ENCODE peak calls at places on chromosomes 6 and 20, in seven cellular contexts. N is IMR-90; G is ecto neural progenitor cell; S is sciatic nerve; E is uterus; U is stimulated activated naive CD4-positive, alpha-beta T cell; D is activated CD4-positive, alpha-beta T cell treated with anti-CD3 and anti-CD28 coated beads, Interleukin-2, amount 10 ng/mL, durations not matched to agents 7 days and 5 days. V is an unnamed sample.

GRCh38 chr6:32785781-32786533 is 22.6 kb upstream of the HLA-DQB2 start:
- DNase-seq in N (peak), G (peak), S (no peak), E (peak), U (peak), D (peak), V (no peak)

GRCh38 chr20:45968801-45969711 is 2.9 kb downstream of the ZNF335 start:
- DNase-seq in N (peak), G (no peak), S (peak), E (no peak), U (no peak), D (no peak), V (peak)

GRCh38 chr6:139166238-139166955 is 31.5 kb downstream of the HECA start:
- DNase-seq in N (no peak), G (no peak), S (no peak), E (no peak), U (no peak), D (no peak), V (no peak)

GRCh38 chr6:8525370-8525769 is 90.0 kb upstream of the SLC35B3 start:
- DNase-seq in N (no peak), G (no peak), S (no peak), E (no peak), U (no peak), D (no peak), V (no peak)

GRCh38 chr20:37394543-37395410 is 48.8 kb downstream of the SRC start:
- DNase-seq in N (no peak), G (no peak), S (no peak), E (no peak), U (no peak), D (no peak), V (no peak)

GRCh38 chr6:65182681-65183080 is 524.3 kb downstream of the EYS start:
- DNase-seq in N (peak), G (no peak), S (no peak), E (no peak), U (no peak), D (no peak), V (no peak)

GRCh38 chr6:90123796-90124195 is 172.8 kb downstream of the BACH2 start:
- DNase-seq in N (peak), G (no peak), S (no peak), E (no peak), U (no peak), D (no peak), V (no peak)

GRCh38 chr6:111898452-111898851 is 25.2 kb upstream of the FYN start:
- DNase-seq in N (no peak), G (peak), S (no peak), E (no peak), U (no peak), D (no peak), V (no peak)

GRCh38 chr20:51570755-51571469 is 28.4 kb upstream of the NFATC2 start:
- DNase-seq in N (peak), G (no peak), S (peak), E (no peak), U (no peak), D (no peak), V (peak)

GRCh38 chr6:102853249-102853955 is 1459.9 kb downstream of the GRIK2 start:
- DNase-seq in N (no peak), G (no peak), S (no peak), E (no peak), U (no peak), D (no peak), V (no peak)

GRCh38 chr6:19999319-20000191 is 162.4 kb downstream of the ID4 start:
- DNase-seq in N (peak), G (no peak), S (no peak), E (no peak), U (no peak), D (peak), V (no peak)

GRCh38 chr6:51303313-51303712 is 484.6 kb downstream of the TFAP2B start:
- DNase-seq in N (no peak), G (no peak), S (no peak), E (no peak), U (no peak), D (no peak), V (no peak)

GRCh38 chr6:119493980-119494379 is 144.4 kb upstream of the MAN1A1 start:
- DNase-seq in N (no peak), G (no peak), S (no peak), E (no peak), U (no peak), D (no peak), V (no peak)

GRCh38 chr6:169376458-169376857 is 122.8 kb upstream of the THBS2 start:
- DNase-seq in N (no peak), G (no peak), S (no peak), E (no peak), U (no peak), D (no peak), V (no peak)

GRCh38 chr6:16318538-16318937 is 80.2 kb downstream of the GMPR start:
- DNase-seq in N (peak), G (no peak), S (peak), E (peak), U (no peak), D (no peak), V (peak)

GRCh38 chr6:36615018-36615761 is 21.0 kb downstream of the SRSF3 start:
- DNase-seq in N (peak), G (no peak), S (peak), E (peak), U (peak), D (peak), V (peak)

GRCh38 chr6:141521440-141521839 is 611.3 kb upstream of the GJE1 start:
- DNase-seq in N (peak), G (no peak), S (no peak), E (no peak), U (no peak), D (no peak), V (no peak)

GRCh38 chr6:102679844-102680243 is 1286.3 kb downstream of the GRIK2 start:
- DNase-seq in N (no peak), G (no peak), S (no peak), E (no peak), U (no peak), D (no peak), V (no peak)

GRCh38 chr6:66103354-66103753 is 396.3 kb upstream of the EYS start:
- DNase-seq in N (no peak), G (no peak), S (no peak), E (no peak), U (no peak), D (no peak), V (no peak)

GRCh38 chr20:13580725-13581124 is 58.0 kb downstream of the TASP1 start:
- DNase-seq in N (no peak), G (no peak), S (no peak), E (no peak), U (no peak), D (no peak), V (no peak)

GRCh38 chr6:33314515-33314942 is 651 bp upstream of the TAPBP start:
- DNase-seq in N (peak), G (no peak), S (peak), E (peak), U (peak), D (peak), V (peak)

GRCh38 chr20:59120491-59120890 is 43.1 kb upstream of the ZNF831 start:
- DNase-seq in N (no peak), G (no peak), S (no peak), E (no peak), U (peak), D (peak), V (no peak)

GRCh38 chr20:5706797-5707196 is 43.4 kb upstream of the SHLD1 start:
- DNase-seq in N (no peak), G (no peak), S (no peak), E (no peak), U (no peak), D (no peak), V (no peak)

GRCh38 chr20:14996883-14997672 is 659.7 kb upstream of the FLRT3 start:
- DNase-seq in N (no peak), G (no peak), S (no peak), E (no peak), U (no peak), D (no peak), V (no peak)

V was measured in posterior vena cava.